ENCODE peak calls at places on chromosomes 1 and 21, in four cellular contexts. S is left cardiac atrium, B is stromal cell of bone marrow, L is NCI-H1092. C is an unnamed sample.

GRCh38 chr1:231216515-231216914 is 24.5 kb upstream of the GNPAT start:
- DNase-seq in B (no peak), L (no peak), S (no peak), C (peak)

GRCh38 chr1:52055854-52056109 is 313 bp upstream of the BTF3L4 start:
- DNase-seq in B (no peak), S (no peak), L (no peak), C (no peak)

GRCh38 chr1:245765241-245766000 is 610.6 kb downstream of the KIF26B start:
- DNase-seq in B (no peak), L (no peak), S (no peak), C (no peak)

GRCh38 chr1:72283204-72284083 is 1.1 kb upstream of the NEGR1 start:
- DNase-seq in B (peak), S (peak), L (peak), C (no peak)

GRCh38 chr1:112388436-112388835 is 7.6 kb upstream of the CTTNBP2NL start:
- DNase-seq in L (no peak), S (no peak), B (no peak), C (no peak)

GRCh38 chr1:150809651-150810050 is 1.6 kb upstream of the CTSK start:
- DNase-seq in B (peak), L (no peak), S (no peak), C (no peak)

GRCh38 chr1:245023222-245023621 is 131.6 kb upstream of the KIF26B start:
- DNase-seq in S (no peak), L (no peak), B (no peak), C (no peak)

GRCh38 chr1:233647083-233647482 is 33.2 kb downstream of the KCNK1 start:
- DNase-seq in L (no peak), B (no peak), S (no peak), C (no peak)

GRCh38 chr1:91608876-91609275 is 108.2 kb downstream of the CDC7 start:
- DNase-seq in B (peak), S (no peak), L (no peak), C (no peak)

GRCh38 chr1:183735069-183735860 is 69.7 kb upstream of the RGL1 start:
- DNase-seq in L (no peak), S (no peak), B (no peak), C (no peak)

GRCh38 chr21:39637197-39637970 is 24.6 kb downstream of the B3GALT5 start:
- DNase-seq in B (no peak), S (no peak), L (peak), C (no peak)

GRCh38 chr1:159828176-159828575 is 1.5 kb downstream of the SLAMF8 start:
- DNase-seq in B (no peak), S (no peak), L (no peak), C (no peak)

GRCh38 chr1:3515774-3516480 is 61.5 kb downstream of the ARHGEF16 start:
- DNase-seq in B (peak), S (no peak), L (no peak), C (no peak)

GRCh38 chr1:20358761-20359263 is 68.1 kb downstream of the VWA5B1 start:
- DNase-seq in S (peak), B (no peak), L (peak), C (no peak)

GRCh38 chr21:44658511-44658910 is 779 bp downstream of the KRTAP12-3 start:
- DNase-seq in L (no peak), B (no peak), S (no peak), C (no peak)

GRCh38 chr1:94418664-94419655 is 771 bp downstream of the ABCD3 start:
- DNase-seq in S (peak), L (no peak), B (no peak), C (no peak)

GRCh38 chr1:223831755-223832636 is 13.8 kb downstream of the TP53BP2 start:
- DNase-seq in L (no peak), S (no peak), B (peak), C (no peak)

GRCh38 chr1:228809621-228810313 is 74.5 kb downstream of the RHOU start:
- DNase-seq in S (no peak), B (no peak), L (no peak), C (no peak)

C was measured in D721Med.